ENCODE peak calls at places on chromosomes 13 and 19, in ten cellular contexts. D, Q, Y, B, C, U, N, F, Z and W are unnamed samples.

GRCh38 chr19:56959211-56959610 is 118.7 kb upstream of the PEG3 start:
- DNase-seq in D (no peak), Q (no peak), Y (no peak), B (no peak), C (no peak), U (no peak), N (no peak), F (no peak), Z (no peak), W (no peak)

GRCh38 chr13:44331912-44332840 is 41.4 kb upstream of the SERP2 start:
- DNase-seq in D (peak; percentile 85), Q (peak; percentile 81), Y (no peak), B (peak; percentile 23), C (no peak), U (no peak), N (peak; percentile 44), F (no peak), Z (peak; percentile 63), W (peak; percentile 88)

GRCh38 chr19:41844601-41845000 is at the start of gene LYPD4:
- DNase-seq in D (no peak), Q (no peak), Y (no peak), B (no peak), C (no peak), U (no peak), N (no peak), F (no peak), Z (no peak), W (no peak)

GRCh38 chr13:24124789-24125476 is 35.6 kb upstream of the SPATA13 start:
- DNase-seq in D (peak; percentile 9), Q (no peak), Y (peak; percentile 26), B (no peak), C (no peak), U (peak; percentile 65), N (no peak), F (no peak), Z (no peak), W (no peak)

GRCh38 chr13:21043898-21044297 is 17.5 kb downstream of the LATS2 start:
- DNase-seq in D (no peak), Q (no peak), Y (no peak), B (peak; percentile 75), C (no peak), U (no peak), N (peak; percentile 32), F (no peak), Z (no peak), W (no peak)

GRCh38 chr13:43368003-43368402 is 344.6 kb downstream of the DNAJC15 start:
- DNase-seq in D (no peak), Q (no peak), Y (no peak), B (no peak), C (no peak), U (peak; percentile 19), N (no peak), F (no peak), Z (no peak), W (peak; percentile 9)

GRCh38 chr13:47499358-47500150 is 501.5 kb downstream of the SUCLA2 start:
- DNase-seq in D (no peak), Q (no peak), Y (no peak), B (peak; percentile 53), C (no peak), U (no peak), N (no peak), F (no peak), Z (no peak), W (peak; percentile 67)

GRCh38 chr13:27666951-27667350 is 45.3 kb downstream of the POLR1D start:
- DNase-seq in D (no peak), Q (no peak), Y (no peak), B (no peak), C (no peak), U (no peak), N (no peak), F (no peak), Z (no peak), W (no peak)

GRCh38 chr19:2154587-2155075 is 3.3 kb upstream of the AP3D1 start:
- DNase-seq in D (no peak), Q (no peak), Y (no peak), B (no peak), C (no peak), U (no peak), N (no peak), F (no peak), Z (no peak), W (peak; percentile 74)

GRCh38 chr13:76878043-76878442 is 8.2 kb downstream of the KCTD12 start:
- DNase-seq in D (no peak), Q (no peak), Y (no peak), B (no peak), C (no peak), U (no peak), N (no peak), F (no peak), Z (no peak), W (peak; percentile 21)

GRCh38 chr19:33638167-33639033 is 16.6 kb downstream of the CHST8 start:
- DNase-seq in D (no peak), Q (no peak), Y (no peak), B (no peak), C (no peak), U (no peak), N (no peak), F (no peak), Z (no peak), W (no peak)

GRCh38 chr13:42906257-42906656 is 85.8 kb downstream of the EPSTI1 start:
- DNase-seq in D (no peak), Q (no peak), Y (no peak), B (no peak), C (peak; percentile 16), U (no peak), N (no peak), F (no peak), Z (no peak), W (no peak)

GRCh38 chr19:54525636-54526035 is 23.0 kb downstream of the LAIR2 start:
- DNase-seq in D (no peak), Q (no peak), Y (no peak), B (no peak), C (no peak), U (no peak), N (no peak), F (no peak), Z (no peak), W (no peak)

GRCh38 chr19:29680447-29680846 is 15.2 kb downstream of the PLEKHF1 start:
- DNase-seq in D (no peak), Q (no peak), Y (peak; percentile 65), B (no peak), C (no peak), U (peak; percentile 65), N (no peak), F (peak; percentile 66), Z (peak; percentile 19), W (no peak)

GRCh38 chr19:46413262-46414031 is at the start of gene CCDC8:
- DNase-seq in D (peak; percentile 91), Q (peak; percentile 94), Y (no peak), B (peak; percentile 69), C (peak; percentile 91), U (no peak), N (peak; percentile 84), F (no peak), Z (peak; percentile 27), W (no peak)

GRCh38 chr13:37418490-37418889 is 180.1 kb downstream of the POSTN start:
- DNase-seq in D (no peak), Q (no peak), Y (no peak), B (no peak), C (no peak), U (no peak), N (no peak), F (no peak), Z (no peak), W (no peak)

GRCh38 chr13:31835932-31836331 is 96.6 kb downstream of the RXFP2 start:
- DNase-seq in D (no peak), Q (no peak), Y (no peak), B (no peak), C (no peak), U (no peak), N (no peak), F (no peak), Z (no peak), W (peak; percentile 40)

GRCh38 chr19:33399745-33400681 is 26.5 kb downstream of the CEBPG start:
- DNase-seq in D (no peak), Q (peak; percentile 15), Y (no peak), B (no peak), C (no peak), U (no peak), N (no peak), F (no peak), Z (no peak), W (no peak)

GRCh38 chr19:38267780-38268430 is 3.5 kb downstream of the SPINT2 start:
- DNase-seq in D (no peak), Q (no peak), Y (no peak), B (no peak), C (no peak), U (no peak), N (no peak), F (no peak), Z (no peak), W (peak; percentile 11)

GRCh38 chr13:43307921-43308433 is 284.6 kb downstream of the DNAJC15 start:
- DNase-seq in D (peak; percentile 79), Q (peak; percentile 91), Y (peak; percentile 25), B (no peak), C (peak; percentile 37), U (peak; percentile 57), N (no peak), F (no peak), Z (peak; percentile 50), W (peak; percentile 96)

GRCh38 chr19:52214241-52214640 is 24.4 kb downstream of the PPP2R1A start:
- DNase-seq in D (no peak), Q (no peak), Y (no peak), B (no peak), C (no peak), U (no peak), N (no peak), F (no peak), Z (no peak), W (no peak)

GRCh38 chr13:46775385-46776065 is 21.4 kb downstream of the ESD start:
- DNase-seq in D (no peak), Q (no peak), Y (no peak), B (no peak), C (no peak), U (no peak), N (no peak), F (no peak), Z (no peak), W (no peak)

GRCh38 chr19:51168571-51169282 is 26.6 kb downstream of the SIGLEC7 start:
- DNase-seq in D (no peak), Q (no peak), Y (no peak), B (no peak), C (no peak), U (no peak), N (no peak), F (no peak), Z (no peak), W (no peak)

GRCh38 chr13:109684836-109685602 is 101.4 kb downstream of the IRS2 start:
- DNase-seq in D (peak; percentile 79), Q (peak; percentile 61), Y (no peak), B (no peak), C (no peak), U (no peak), N (no peak), F (no peak), Z (no peak), W (no peak)

GRCh38 chr13:41608779-41609178 is 151.4 kb downstream of the RGCC start:
- DNase-seq in D (no peak), Q (no peak), Y (no peak), B (no peak), C (no peak), U (no peak), N (no peak), F (no peak), Z (no peak), W (no peak)

GRCh38 chr13:31349156-31349555 is 149.4 kb downstream of the B3GLCT start:
- DNase-seq in D (no peak), Q (no peak), Y (no peak), B (no peak), C (no peak), U (no peak), N (no peak), F (no peak), Z (no peak), W (no peak)

GRCh38 chr13:52104624-52105023 is 24.2 kb downstream of the NEK5 start:
- DNase-seq in D (no peak), Q (no peak), Y (no peak), B (no peak), C (no peak), U (no peak), N (no peak), F (no peak), Z (no peak), W (no peak)

GRCh38 chr19:11457115-11457514 is 21.7 kb downstream of the PRKCSH start:
- DNase-seq in D (no peak), Q (no peak), Y (no peak), B (no peak), C (peak; percentile 56), U (no peak), N (no peak), F (no peak), Z (peak; percentile 79), W (no peak)